ENCODE peak calls at places on chromosome 22, in eight cellular contexts. J, G, H, R, S, V, P and W are unnamed samples.

GRCh38 chr22:24007253-24008021 is 2.2 kb upstream of the GSTT4 start:
- DNase-seq in J (no peak), G (no peak), H (no peak), R (no peak), S (no peak), V (no peak), P (no peak), W (no peak)

GRCh38 chr22:37014835-37015586 is 4.2 kb downstream of the TST start:
- DNase-seq in J (no peak), G (no peak), H (no peak), R (no peak), S (no peak), V (no peak), P (no peak), W (no peak)

GRCh38 chr22:49553518-49554295 is 274.0 kb downstream of the BRD1 start:
- DNase-seq in J (no peak), G (peak; percentile 52), H (no peak), R (no peak), S (no peak), V (no peak), P (peak; percentile 57), W (no peak)

GRCh38 chr22:27724181-27724580 is 77.4 kb downstream of the MN1 start:
- DNase-seq in J (no peak), G (peak; percentile 53), H (no peak), R (no peak), S (no peak), V (peak; percentile 30), P (no peak), W (no peak)

GRCh38 chr22:27372969-27373670 is 428.4 kb downstream of the MN1 start:
- DNase-seq in J (no peak), G (peak; percentile 97), H (peak; percentile 82), R (no peak), S (no peak), V (no peak), P (peak; percentile 79), W (no peak)

GRCh38 chr22:22866381-22867111 is 21.1 kb upstream of the IGLL5 start:
- DNase-seq in J (no peak), G (no peak), H (no peak), R (no peak), S (no peak), V (no peak), P (no peak), W (no peak)

GRCh38 chr22:31861226-31861840 is 83.0 kb upstream of the YWHAH start:
- DNase-seq in J (no peak), G (no peak), H (no peak), R (no peak), S (no peak), V (no peak), P (no peak), W (no peak)

GRCh38 chr22:37226514-37226913 is 14.2 kb upstream of the SSTR3 start:
- DNase-seq in J (no peak), G (no peak), H (no peak), R (no peak), S (no peak), V (no peak), P (no peak), W (no peak)

GRCh38 chr22:47355388-47355725 is 592.9 kb downstream of the TBC1D22A start:
- DNase-seq in J (no peak), G (no peak), H (no peak), R (no peak), S (no peak), V (no peak), P (peak; percentile 42), W (no peak)

GRCh38 chr22:47275479-47276218 is 513.2 kb downstream of the TBC1D22A start:
- DNase-seq in J (no peak), G (no peak), H (no peak), R (no peak), S (no peak), V (no peak), P (no peak), W (no peak)

GRCh38 chr22:24417901-24418641 is 9.3 kb upstream of the ADORA2A start:
- DNase-seq in J (no peak), G (no peak), H (no peak), R (no peak), S (no peak), V (peak; percentile 34), P (peak; percentile 84), W (no peak)

GRCh38 chr22:38228326-38228872 is 26.6 kb downstream of the MAFF start:
- DNase-seq in J (no peak), G (no peak), H (no peak), R (no peak), S (no peak), V (no peak), P (no peak), W (no peak)

GRCh38 chr22:46290121-46290842 is 6.4 kb upstream of the GTSE1 start:
- DNase-seq in J (no peak), G (no peak), H (no peak), R (no peak), S (no peak), V (no peak), P (no peak), W (no peak)

GRCh38 chr22:45684169-45684568 is 12.5 kb downstream of the ATXN10 start:
- DNase-seq in J (no peak), G (no peak), H (no peak), R (no peak), S (no peak), V (no peak), P (no peak), W (no peak)

GRCh38 chr22:44337658-44338004 is 24.9 kb upstream of the SHISAL1 start:
- DNase-seq in J (no peak), G (peak; percentile 41), H (no peak), R (no peak), S (peak; percentile 81), V (peak; percentile 60), P (no peak), W (no peak)

GRCh38 chr22:48902001-48902869 is 925.4 kb downstream of the BRD1 start:
- DNase-seq in J (no peak), G (no peak), H (no peak), R (no peak), S (no peak), V (no peak), P (peak; percentile 81), W (no peak)

GRCh38 chr22:50403701-50404101 is 60.6 kb downstream of the PPP6R2 start:
- DNase-seq in J (peak; percentile 76), G (no peak), H (no peak), R (peak; percentile 42), S (peak; percentile 28), V (no peak), P (peak; percentile 91), W (no peak)

GRCh38 chr22:38947321-38948112 is 9.9 kb upstream of the APOBEC3A start:
- DNase-seq in J (no peak), G (no peak), H (no peak), R (no peak), S (no peak), V (no peak), P (no peak), W (no peak)

GRCh38 chr22:40121463-40121862 is 56.3 kb upstream of the TNRC6B start:
- DNase-seq in J (no peak), G (peak; percentile 11), H (peak; percentile 4), R (no peak), S (no peak), V (no peak), P (no peak), W (no peak)

GRCh38 chr22:44338906-44339305 is 26.2 kb upstream of the SHISAL1 start:
- DNase-seq in J (no peak), G (no peak), H (no peak), R (no peak), S (no peak), V (no peak), P (no peak), W (no peak)

GRCh38 chr22:43109921-43110443 is 568 bp upstream of the BIK start:
- DNase-seq in J (no peak), G (no peak), H (no peak), R (no peak), S (no peak), V (no peak), P (no peak), W (no peak)

GRCh38 chr22:38355275-38355674 is 38.0 kb upstream of the CSNK1E start:
- DNase-seq in J (no peak), G (no peak), H (no peak), R (no peak), S (no peak), V (no peak), P (peak; percentile 74), W (no peak)

GRCh38 chr22:50698546-50698945 is 25.9 kb downstream of the SHANK3 start:
- DNase-seq in J (no peak), G (no peak), H (no peak), R (no peak), S (no peak), V (no peak), P (peak; percentile 78), W (no peak)